ENCODE peak calls at places on chromosomes 16 and 17, in eight cellular contexts. L, N, C, J, F, D, X and O are unnamed samples.

GRCh38 chr16:15928261-15929104 is 20.9 kb upstream of the ABCC1 start:
- DNase-seq in L (no peak), N (no peak), C (no peak), J (no peak), F (no peak), D (no peak), X (no peak), O (no peak)

GRCh38 chr17:71189493-71189831 is 931.4 kb upstream of the SOX9 start:
- DNase-seq in L (no peak), N (no peak), C (no peak), J (no peak), F (no peak), D (no peak), X (no peak), O (no peak)

GRCh38 chr17:59761385-59762021 is 54.0 kb downstream of the VMP1 start:
- DNase-seq in L (no peak), N (no peak), C (no peak), J (no peak), F (no peak), D (no peak), X (no peak), O (peak; percentile 66)

GRCh38 chr17:29807520-29808361 is 122.3 kb downstream of the SSH2 start:
- DNase-seq in L (peak; percentile 46), N (peak; percentile 41), C (no peak), J (peak; percentile 65), F (peak; percentile 24), D (peak; percentile 33), X (peak; percentile 48), O (peak; percentile 75)

GRCh38 chr17:6374271-6374691 is 60.6 kb downstream of the AIPL1 start:
- DNase-seq in L (no peak), N (no peak), C (no peak), J (no peak), F (no peak), D (no peak), X (no peak), O (no peak)

GRCh38 chr17:66915204-66915611 is 49.3 kb upstream of the CACNG4 start:
- DNase-seq in L (no peak), N (no peak), C (no peak), J (no peak), F (no peak), D (no peak), X (peak; percentile 75), O (peak; percentile 91)

GRCh38 chr17:39196191-39196819 is 1.2 kb downstream of the CACNB1 start:
- DNase-seq in L (no peak), N (no peak), C (no peak), J (no peak), F (no peak), D (no peak), X (no peak), O (no peak)

GRCh38 chr17:63102034-63102433 is 136.0 kb downstream of the TANC2 start:
- DNase-seq in L (no peak), N (no peak), C (no peak), J (no peak), F (no peak), D (no peak), X (no peak), O (no peak)

GRCh38 chr16:84513111-84514065 is 8.9 kb upstream of the MEAK7 start:
- DNase-seq in L (no peak), N (no peak), C (no peak), J (no peak), F (no peak), D (no peak), X (no peak), O (no peak)

GRCh38 chr17:32341857-32342602 is at the start of gene C17orf75:
- DNase-seq in L (peak; percentile 48), N (peak; percentile 65), C (no peak), J (peak; percentile 64), F (peak; percentile 42), D (peak; percentile 57), X (peak; percentile 66), O (peak; percentile 89)

GRCh38 chr16:47732122-47732805 is 271.1 kb downstream of the PHKB start:
- DNase-seq in L (no peak), N (no peak), C (no peak), J (no peak), F (no peak), D (no peak), X (no peak), O (no peak)

GRCh38 chr16:66844342-66845079 is at the start of gene CA7:
- DNase-seq in L (no peak), N (no peak), C (no peak), J (no peak), F (no peak), D (no peak), X (no peak), O (no peak)

GRCh38 chr16:68013440-68013839 is 2.3 kb downstream of the DPEP2NB start:
- DNase-seq in L (no peak), N (no peak), C (no peak), J (no peak), F (no peak), D (no peak), X (no peak), O (no peak)

GRCh38 chr17:77723909-77724875 is 234.3 kb upstream of the TNRC6C start:
- DNase-seq in L (no peak), N (no peak), C (no peak), J (no peak), F (no peak), D (no peak), X (no peak), O (no peak)

GRCh38 chr17:48441231-48441711 is 11.3 kb upstream of the SKAP1 start:
- DNase-seq in L (no peak), N (no peak), C (no peak), J (peak; percentile 69), F (no peak), D (no peak), X (no peak), O (no peak)

GRCh38 chr16:27154573-27155521 is 48.5 kb upstream of the KDM8 start:
- DNase-seq in L (peak; percentile 10), N (peak; percentile 50), C (no peak), J (peak; percentile 77), F (peak; percentile 3), D (peak; percentile 55), X (peak; percentile 25), O (peak; percentile 49)

GRCh38 chr17:69818467-69818866 is 256.6 kb upstream of the KCNJ16 start:
- DNase-seq in L (no peak), N (no peak), C (no peak), J (no peak), F (no peak), D (no peak), X (no peak), O (no peak)

GRCh38 chr16:1781758-1782407 is 488 bp downstream of the SPSB3 start:
- DNase-seq in L (no peak), N (no peak), C (no peak), J (peak; percentile 50), F (no peak), D (no peak), X (no peak), O (peak; percentile 76)

GRCh38 chr16:80720759-80721470 is 83.5 kb downstream of the CDYL2 start:
- DNase-seq in L (no peak), N (no peak), C (no peak), J (no peak), F (no peak), D (no peak), X (no peak), O (no peak)

GRCh38 chr17:7987112-7987893 is 15.1 kb upstream of the GUCY2D start:
- DNase-seq in L (no peak), N (no peak), C (no peak), J (no peak), F (no peak), D (no peak), X (no peak), O (no peak)

GRCh38 chr17:49585422-49586027 is 9.9 kb downstream of the NXPH3 start:
- DNase-seq in L (no peak), N (no peak), C (no peak), J (no peak), F (no peak), D (no peak), X (no peak), O (peak; percentile 73)

GRCh38 chr17:82531431-82531881 is 11.9 kb downstream of the FOXK2 start:
- DNase-seq in L (no peak), N (no peak), C (no peak), J (no peak), F (no peak), D (no peak), X (no peak), O (no peak)

GRCh38 chr16:88761830-88762229 is 23.2 kb downstream of the PIEZO1 start:
- DNase-seq in L (no peak), N (no peak), C (no peak), J (no peak), F (no peak), D (no peak), X (peak; percentile 43), O (peak; percentile 46)

GRCh38 chr17:81066771-81067315 is 31.9 kb downstream of the BAIAP2 start:
- DNase-seq in L (no peak), N (no peak), C (no peak), J (no peak), F (no peak), D (no peak), X (no peak), O (no peak)

GRCh38 chr17:83006515-83007455 is 72.6 kb upstream of the METRNL start:
- DNase-seq in L (no peak), N (no peak), C (no peak), J (no peak), F (no peak), D (no peak), X (no peak), O (peak; percentile 13)

GRCh38 chr17:34981538-34982241 is 1.4 kb downstream of the LIG3 start:
- DNase-seq in L (no peak), N (no peak), C (no peak), J (no peak), F (no peak), D (no peak), X (no peak), O (no peak)

GRCh38 chr16:66894948-66895696 is 14.8 kb downstream of the PDP2 start:
- DNase-seq in L (no peak), N (peak; percentile 45), C (no peak), J (peak; percentile 47), F (peak; percentile 23), D (no peak), X (peak; percentile 34), O (peak; percentile 80)

GRCh38 chr17:64067642-64068041 is 47.2 kb upstream of the ICAM2 start:
- DNase-seq in L (no peak), N (no peak), C (no peak), J (no peak), F (no peak), D (no peak), X (no peak), O (no peak)

GRCh38 chr17:72501404-72502110 is 380.7 kb downstream of the SOX9 start:
- DNase-seq in L (no peak), N (no peak), C (no peak), J (no peak), F (no peak), D (no peak), X (peak; percentile 91), O (peak; percentile 98)

GRCh38 chr17:38871247-38871991 is 1.6 kb downstream of the LASP1 start:
- DNase-seq in L (no peak), N (no peak), C (no peak), J (no peak), F (no peak), D (no peak), X (peak; percentile 21), O (peak; percentile 68)

GRCh38 chr17:49442051-49442450 is 27.4 kb upstream of the PHB1 start:
- DNase-seq in L (no peak), N (no peak), C (no peak), J (no peak), F (no peak), D (no peak), X (no peak), O (no peak)

GRCh38 chr16:24736758-24737157 is 7.3 kb downstream of the TNRC6A start:
- DNase-seq in L (no peak), N (no peak), C (no peak), J (no peak), F (no peak), D (no peak), X (no peak), O (no peak)

GRCh38 chr17:83080641-83081560 is 1.5 kb downstream of the METRNL start:
- DNase-seq in L (no peak), N (no peak), C (no peak), J (peak; percentile 81), F (no peak), D (peak; percentile 35), X (no peak), O (no peak)

GRCh38 chr17:17535957-17536356 is 39.8 kb upstream of the RASD1 start:
- DNase-seq in L (no peak), N (no peak), C (no peak), J (no peak), F (no peak), D (no peak), X (peak; percentile 78), O (no peak)